ENCODE peak calls at places on chromosomes 6 and 20, in nine cellular contexts. H is tibial artery, O is brain microvascular endothelial cell, F is IMR-90, Z is AG04450, D is mesothelial cell of epicardium, Y is cardiac fibroblast, E is WTC11, W is stomach. L is an unnamed sample.

GRCh38 chr6:139017227-139017626 is 11.3 kb upstream of the ABRACL start:
- DNase-seq in Z (no peak), O (no peak), W (no peak), Y (no peak), E (no peak), D (no peak), F (no peak), H (no peak), L (peak; percentile 37)

GRCh38 chr6:68892432-68892831 is 257.4 kb downstream of the ADGRB3 start:
- DNase-seq in E (no peak), Z (no peak), F (no peak), Y (no peak), D (no peak), H (no peak), O (no peak), W (no peak), L (no peak)

GRCh38 chr6:87918461-87918941 is 129.1 kb upstream of the SPACA1 start:
- DNase-seq in F (no peak), W (no peak), H (no peak), D (no peak), Y (no peak), Z (no peak), O (no peak), E (no peak), L (no peak)

GRCh38 chr6:139173822-139174221 is 38.9 kb downstream of the HECA start:
- DNase-seq in Y (no peak), D (no peak), O (no peak), E (no peak), H (no peak), Z (no peak), F (no peak), W (no peak), L (no peak)

GRCh38 chr20:44583179-44583578 is 800 bp downstream of the PKIG start:
- DNase-seq in F (peak; percentile 37), H (no peak), D (no peak), W (no peak), Z (no peak), O (no peak), E (no peak), Y (no peak), L (no peak)

GRCh38 chr6:41371461-41371991 is 36.1 kb downstream of the NCR2 start:
- DNase-seq in F (peak; percentile 42), W (peak; percentile 70), D (peak; percentile 68), Z (peak; percentile 6), E (peak; percentile 65), H (peak; percentile 34), O (peak; percentile 52), Y (peak; percentile 58), L (peak; percentile 12)

GRCh38 chr6:75893058-75893775 is 144.2 kb downstream of the MYO6 start:
- DNase-seq in W (no peak), F (peak; percentile 80), Z (peak; percentile 60), Y (peak; percentile 88), D (no peak), H (no peak), O (peak; percentile 40), E (no peak), L (peak; percentile 73)

GRCh38 chr6:106858653-106859092 is 115.9 kb downstream of the CD24 start:
- DNase-seq in W (no peak), D (no peak), E (no peak), F (peak; percentile 20), Y (peak; percentile 55), O (no peak), Z (peak; percentile 3), H (no peak), L (no peak)

GRCh38 chr6:39114395-39114706 is 635 bp downstream of the SAYSD1 start:
- DNase-seq in Y (no peak), O (no peak), Z (no peak), E (no peak), H (no peak), D (no peak), F (no peak), W (no peak), L (no peak)

GRCh38 chr20:9145142-9145541 is 76.3 kb downstream of the PLCB4 start:
- DNase-seq in Y (no peak), F (no peak), Z (no peak), H (no peak), D (no peak), O (no peak), W (no peak), E (no peak), L (no peak)

GRCh38 chr6:105949939-105950582 is 136.1 kb upstream of the PRDM1 start:
- DNase-seq in Y (no peak), H (no peak), W (no peak), O (no peak), E (peak; percentile 30), F (no peak), D (no peak), Z (no peak), L (no peak)

GRCh38 chr6:151160869-151161268 is 78.9 kb upstream of the AKAP12 start:
- DNase-seq in Z (no peak), H (no peak), W (peak; percentile 43), F (no peak), D (no peak), E (no peak), Y (no peak), O (no peak), L (no peak)

GRCh38 chr6:39166189-39166917 is 51.4 kb upstream of the SAYSD1 start:
- DNase-seq in F (peak; percentile 37), Y (peak; percentile 48), W (peak; percentile 81), E (peak; percentile 97), Z (peak; percentile 4), D (peak; percentile 92), O (peak; percentile 46), H (peak; percentile 54), L (no peak)

DNA sequence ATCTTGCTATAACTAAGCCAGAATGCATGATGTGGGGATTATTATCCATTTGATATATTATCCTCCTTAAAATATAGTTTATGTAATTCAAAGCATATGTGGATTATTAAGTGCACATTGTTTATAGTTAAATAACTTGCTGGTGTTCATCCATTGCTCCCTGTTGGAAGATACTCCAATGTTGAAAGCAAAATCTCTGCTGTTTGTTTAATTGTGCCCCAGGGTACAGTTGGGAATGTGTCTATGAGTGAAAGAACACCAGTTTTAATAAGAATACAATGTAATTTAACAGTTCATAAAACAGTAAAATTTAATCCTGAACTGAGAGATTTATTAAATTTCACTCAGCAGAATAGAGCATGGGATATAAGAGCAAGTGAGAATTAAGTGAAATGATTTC is 364.8 kb downstream of the GRIK2 start:
- DNase-seq in O (no peak), Y (no peak), F (no peak), W (no peak), E (no peak), Z (no peak), D (no peak), H (no peak), L (no peak)
- TF ChIP-seq CTCF in O (no peak), Y (no peak), F (no peak), W (no peak), E (no peak), Z (no peak), D (no peak), H (no peak), L (no peak)

GRCh38 chr20:5001174-5002076 is at the start of gene SLC23A2:
- DNase-seq in Z (no peak), W (peak; percentile 61), O (no peak), Y (no peak), F (no peak), E (peak; percentile 42), H (peak; percentile 27), D (peak; percentile 48), L (no peak)

GRCh38 chr20:4999788-5000187 is 1.5 kb downstream of the SLC23A2 start:
- DNase-seq in O (no peak), Z (no peak), H (no peak), Y (no peak), D (no peak), W (no peak), F (no peak), E (no peak), L (no peak)

GRCh38 chr20:4997207-4997606 is 4.1 kb downstream of the SLC23A2 start:
- DNase-seq in E (no peak), Y (no peak), H (no peak), F (peak; percentile 30), W (no peak), O (no peak), D (no peak), Z (no peak), L (no peak)

GRCh38 chr20:5000263-5001173 is 792 bp downstream of the SLC23A2 start:
- DNase-seq in D (peak; percentile 44), H (peak; percentile 68), W (peak; percentile 26), E (peak; percentile 41), O (no peak), F (peak; percentile 18), Z (no peak), Y (peak; percentile 17), L (no peak)

DNA sequence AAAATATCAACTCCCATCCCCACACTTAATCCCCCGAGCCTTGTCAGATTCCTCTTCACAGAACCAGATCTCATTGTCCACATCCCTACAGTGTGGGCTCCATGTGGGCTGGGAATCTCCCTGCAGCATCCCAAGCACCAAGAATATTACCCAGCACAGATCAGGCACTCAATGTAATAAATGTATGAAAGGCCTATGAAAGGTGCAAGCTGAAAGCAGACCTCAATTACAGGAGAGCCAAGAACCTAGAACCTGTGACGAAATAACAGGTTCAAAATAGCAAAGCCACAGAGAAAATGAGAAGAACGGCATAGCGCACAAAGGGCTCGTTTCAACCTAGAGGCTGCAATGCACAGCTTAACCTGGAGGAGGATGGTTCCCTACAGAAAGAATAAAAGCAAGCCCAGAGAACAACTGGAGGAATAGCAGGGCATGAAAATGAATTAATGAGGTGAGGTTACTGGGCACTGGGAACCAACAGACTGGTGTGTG is 3.1 kb downstream of the SLC23A2 start:
- DNase-seq in Y (no peak), D (no peak), E (no peak), Z (no peak), O (no peak), F (no peak), W (no peak), H (no peak), L (no peak)
- TF ChIP-seq CTCF in Y (peak; percentile 11), D (no peak), E (no peak), Z (peak; percentile 32), O (peak; percentile 48), F (no peak), W (no peak), H (no peak), L (peak; percentile 33)

DNA sequence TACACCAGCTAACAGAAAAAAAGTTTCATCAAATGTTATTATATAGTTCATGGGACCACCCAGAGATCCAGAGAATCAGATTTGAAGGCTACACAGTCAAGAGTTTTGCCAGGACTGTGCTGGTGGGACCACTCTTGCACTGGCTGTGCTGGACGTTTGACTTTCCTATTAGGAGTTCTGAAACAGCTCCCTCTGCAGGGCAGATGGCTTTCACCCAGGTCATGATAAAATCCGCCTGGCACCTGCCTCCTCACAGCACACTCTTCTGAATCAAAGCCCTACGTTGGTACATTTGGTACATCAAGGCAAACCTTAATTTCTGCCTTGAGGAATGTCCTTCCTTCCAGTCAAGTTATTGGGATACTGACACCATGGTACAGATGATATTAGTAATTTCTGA is 302.1 kb downstream of the ZNF217 start:
- DNase-seq in W (no peak), Z (no peak), D (no peak), E (peak; percentile 70), H (no peak), O (no peak), Y (no peak), F (no peak), L (no peak)
- TF ChIP-seq CTCF in W (no peak), Z (no peak), D (no peak), E (peak; percentile 40), H (no peak), O (no peak), Y (no peak), F (no peak), L (no peak)

DNA sequence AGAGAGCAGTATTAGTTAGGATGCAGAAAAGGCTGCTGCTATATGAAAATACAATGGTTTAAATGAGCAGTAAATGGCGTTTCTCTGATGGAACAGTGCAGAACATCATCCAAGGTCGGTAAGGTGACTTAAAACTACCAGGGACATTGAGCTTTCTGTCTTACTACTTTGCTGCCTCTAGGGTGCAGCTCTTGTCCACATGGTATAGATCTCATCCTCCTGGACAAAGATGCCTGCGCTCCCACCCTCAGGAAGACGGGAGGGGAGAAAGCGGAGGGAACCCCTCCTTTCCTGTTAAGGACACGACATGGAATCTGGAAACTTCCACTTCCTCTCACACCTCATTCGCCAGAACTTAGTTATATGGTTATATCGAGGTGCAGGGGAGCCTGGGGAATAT is 224.4 kb upstream of the TSHZ2 start:
- DNase-seq in Y (no peak), E (peak; percentile 34), Z (no peak), H (no peak), O (no peak), F (no peak), W (no peak), D (no peak), L (no peak)
- TF ChIP-seq CTCF in Y (no peak), E (peak; percentile 39), Z (no peak), H (no peak), O (no peak), F (no peak), W (no peak), D (no peak), L (peak; percentile 17)

L was measured in astrocyte of the cerebellum.